ENCODE peak calls at places on chromosomes 4 and X, in six cellular contexts. One of them, this sample, is unnamed.

GRCh38 chr4:74549936-74550335 is 105.0 kb downstream of the AREG start:
- DNase-seq in foreskin fibroblast: peak
- DNase-seq in kidney epithelial cell: no peak
- DNase-seq in body of pancreas: no peak
- DNase-seq in choroid plexus epithelial cell: peak
- DNase-seq in uterus: no peak
- DNase-seq in this sample: no peak

GRCh38 chr4:84750260-84750955 is 167.5 kb downstream of the CDS1 start:
- DNase-seq in body of pancreas: peak
- DNase-seq in kidney epithelial cell: peak
- DNase-seq in choroid plexus epithelial cell: peak
- DNase-seq in foreskin fibroblast: peak
- DNase-seq in uterus: no peak
- DNase-seq in this sample: peak

GRCh38 chr4:137610960-137611359 is 78.7 kb upstream of the PCDH18 start:
- DNase-seq in kidney epithelial cell: no peak
- DNase-seq in body of pancreas: no peak
- DNase-seq in uterus: no peak
- DNase-seq in foreskin fibroblast: peak
- DNase-seq in choroid plexus epithelial cell: peak
- DNase-seq in this sample: no peak

GRCh38 chrX:153539171-153539978 is 21.9 kb downstream of the ATP2B3 start:
- DNase-seq in body of pancreas: peak
- DNase-seq in choroid plexus epithelial cell: peak
- DNase-seq in uterus: peak
- DNase-seq in foreskin fibroblast: peak
- DNase-seq in kidney epithelial cell: no peak
- DNase-seq in this sample: no peak

GRCh38 chrX:84186603-84187358 is 1.2 kb downstream of the RPS6KA6 start:
- DNase-seq in choroid plexus epithelial cell: peak
- DNase-seq in kidney epithelial cell: no peak
- DNase-seq in uterus: no peak
- DNase-seq in foreskin fibroblast: peak
- DNase-seq in body of pancreas: peak
- DNase-seq in this sample: no peak

GRCh38 chrX:23513121-23513520 is 154.2 kb upstream of the PRDX4 start:
- DNase-seq in body of pancreas: no peak
- DNase-seq in foreskin fibroblast: no peak
- DNase-seq in choroid plexus epithelial cell: no peak
- DNase-seq in uterus: no peak
- DNase-seq in kidney epithelial cell: no peak
- DNase-seq in this sample: no peak

GRCh38 chrX:121307441-121307840 is 260.0 kb downstream of the GLUD2 start:
- DNase-seq in uterus: no peak
- DNase-seq in body of pancreas: no peak
- DNase-seq in kidney epithelial cell: no peak
- DNase-seq in choroid plexus epithelial cell: peak
- DNase-seq in foreskin fibroblast: peak
- DNase-seq in this sample: no peak

GRCh38 chr4:244471-244870 is 60.8 kb downstream of the ZNF732 start:
- DNase-seq in kidney epithelial cell: no peak
- DNase-seq in uterus: peak
- DNase-seq in body of pancreas: peak
- DNase-seq in foreskin fibroblast: peak
- DNase-seq in choroid plexus epithelial cell: peak
- DNase-seq in this sample: no peak

GRCh38 chr4:126004936-126005335 is 690.2 kb downstream of the FAT4 start:
- DNase-seq in body of pancreas: no peak
- DNase-seq in choroid plexus epithelial cell: peak
- DNase-seq in foreskin fibroblast: peak
- DNase-seq in uterus: no peak
- DNase-seq in kidney epithelial cell: peak
- DNase-seq in this sample: no peak

GRCh38 chr4:7756561-7757355 is 182.9 kb downstream of the AFAP1 start:
- DNase-seq in kidney epithelial cell: no peak
- DNase-seq in uterus: no peak
- DNase-seq in body of pancreas: no peak
- DNase-seq in choroid plexus epithelial cell: no peak
- DNase-seq in foreskin fibroblast: no peak
- DNase-seq in this sample: no peak

GRCh38 chr4:3352505-3352904 is 59.7 kb downstream of the RGS12 start:
- DNase-seq in body of pancreas: no peak
- DNase-seq in foreskin fibroblast: no peak
- DNase-seq in uterus: no peak
- DNase-seq in kidney epithelial cell: no peak
- DNase-seq in choroid plexus epithelial cell: no peak
- DNase-seq in this sample: no peak

GRCh38 chr4:89879201-89879600 is 15.5 kb upstream of the MMRN1 start:
- DNase-seq in body of pancreas: peak
- DNase-seq in uterus: no peak
- DNase-seq in choroid plexus epithelial cell: no peak
- DNase-seq in foreskin fibroblast: no peak
- DNase-seq in kidney epithelial cell: no peak
- DNase-seq in this sample: no peak

GRCh38 chrX:11629593-11630211 is 36.0 kb downstream of the ARHGAP6 start:
- DNase-seq in kidney epithelial cell: peak
- DNase-seq in choroid plexus epithelial cell: peak
- DNase-seq in foreskin fibroblast: peak
- DNase-seq in body of pancreas: no peak
- DNase-seq in uterus: peak
- DNase-seq in this sample: peak

GRCh38 chr4:159178147-159178541 is 75.3 kb downstream of the RAPGEF2 start:
- DNase-seq in foreskin fibroblast: peak
- DNase-seq in uterus: no peak
- DNase-seq in body of pancreas: no peak
- DNase-seq in kidney epithelial cell: no peak
- DNase-seq in choroid plexus epithelial cell: peak
- DNase-seq in this sample: peak

GRCh38 chr4:38237139-38237538 is 276.9 kb downstream of the PTTG2 start:
- DNase-seq in kidney epithelial cell: no peak
- DNase-seq in uterus: no peak
- DNase-seq in choroid plexus epithelial cell: peak
- DNase-seq in foreskin fibroblast: peak
- DNase-seq in body of pancreas: no peak
- DNase-seq in this sample: peak

GRCh38 chr4:61561028-61561427 is 360.9 kb downstream of the ADGRL3 start:
- DNase-seq in uterus: no peak
- DNase-seq in choroid plexus epithelial cell: no peak
- DNase-seq in foreskin fibroblast: no peak
- DNase-seq in body of pancreas: no peak
- DNase-seq in kidney epithelial cell: no peak
- DNase-seq in this sample: no peak

GRCh38 chr4:154503598-154503997 is 12.0 kb upstream of the DCHS2 start:
- DNase-seq in uterus: no peak
- DNase-seq in choroid plexus epithelial cell: peak
- DNase-seq in body of pancreas: no peak
- DNase-seq in kidney epithelial cell: no peak
- DNase-seq in foreskin fibroblast: peak
- DNase-seq in this sample: no peak

GRCh38 chr4:39451423-39452023 is 7.2 kb downstream of the RPL9 start:
- DNase-seq in foreskin fibroblast: no peak
- DNase-seq in kidney epithelial cell: no peak
- DNase-seq in choroid plexus epithelial cell: no peak
- DNase-seq in body of pancreas: no peak
- DNase-seq in uterus: no peak
- DNase-seq in this sample: no peak

GRCh38 chr4:6423575-6423974 is 48.8 kb downstream of the PPP2R2C start:
- DNase-seq in kidney epithelial cell: no peak
- DNase-seq in uterus: no peak
- DNase-seq in choroid plexus epithelial cell: no peak
- DNase-seq in foreskin fibroblast: no peak
- DNase-seq in body of pancreas: no peak
- DNase-seq in this sample: no peak

GRCh38 chrX:138986866-138987265 is 275.3 kb upstream of the FGF13 start:
- DNase-seq in choroid plexus epithelial cell: no peak
- DNase-seq in foreskin fibroblast: peak
- DNase-seq in body of pancreas: no peak
- DNase-seq in uterus: no peak
- DNase-seq in kidney epithelial cell: peak
- DNase-seq in this sample: no peak

GRCh38 chr4:101348367-101348827 is 1.1 kb upstream of the PPP3CA start:
- DNase-seq in kidney epithelial cell: no peak
- DNase-seq in foreskin fibroblast: no peak
- DNase-seq in body of pancreas: peak
- DNase-seq in uterus: no peak
- DNase-seq in choroid plexus epithelial cell: no peak
- DNase-seq in this sample: no peak

GRCh38 chrX:119482041-119482440 is 13.8 kb downstream of the SLC25A5 start:
- DNase-seq in kidney epithelial cell: no peak
- DNase-seq in uterus: no peak
- DNase-seq in choroid plexus epithelial cell: no peak
- DNase-seq in body of pancreas: no peak
- DNase-seq in foreskin fibroblast: no peak
- DNase-seq in this sample: no peak
- H3K4me3 ChIP-seq in kidney epithelial cell: peak
- H3K4me3 ChIP-seq in uterus: peak
- H3K4me3 ChIP-seq in choroid plexus epithelial cell: peak
- H3K4me3 ChIP-seq in body of pancreas: no peak
- H3K4me3 ChIP-seq in foreskin fibroblast: peak
- H3K4me3 ChIP-seq in this sample: no peak

DNA sequence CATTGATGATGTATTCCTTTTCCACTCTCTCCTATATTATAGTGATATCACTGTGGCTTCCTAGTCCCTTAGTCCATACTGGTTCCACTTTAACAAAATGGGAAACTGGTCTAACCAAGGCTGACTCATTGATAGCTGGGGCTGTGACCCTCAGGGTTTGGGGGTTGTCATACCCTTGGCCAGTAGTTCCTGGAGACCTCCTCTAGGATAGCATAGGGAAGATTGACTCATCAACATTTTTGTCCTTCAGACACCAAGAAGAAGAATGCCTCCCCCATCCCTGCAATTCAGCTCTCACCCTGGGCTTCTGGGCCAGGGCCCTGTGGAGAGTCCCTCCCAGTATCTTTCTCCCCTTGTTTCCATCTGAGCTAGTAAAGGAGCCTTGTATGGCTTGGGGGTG is 68.8 kb upstream of the PRPS1 start:
- DNase-seq in kidney epithelial cell: no peak
- DNase-seq in foreskin fibroblast: no peak
- DNase-seq in uterus: no peak
- DNase-seq in body of pancreas: no peak
- DNase-seq in choroid plexus epithelial cell: no peak
- DNase-seq in this sample: no peak
- TF ChIP-seq CTCF in kidney epithelial cell: no peak
- TF ChIP-seq CTCF in foreskin fibroblast: no peak
- TF ChIP-seq CTCF in uterus: no peak
- TF ChIP-seq CTCF in body of pancreas: no peak
- TF ChIP-seq CTCF in choroid plexus epithelial cell: no peak
- TF ChIP-seq CTCF in this sample: no peak

GRCh38 chrX:31845003-31845402 is 773.2 kb upstream of the FTHL17 start:
- DNase-seq in uterus: no peak
- DNase-seq in foreskin fibroblast: no peak
- DNase-seq in kidney epithelial cell: no peak
- DNase-seq in choroid plexus epithelial cell: peak
- DNase-seq in body of pancreas: no peak
- DNase-seq in this sample: no peak

GRCh38 chrX:31851761-31852160 is 779.9 kb upstream of the FTHL17 start:
- DNase-seq in body of pancreas: no peak
- DNase-seq in choroid plexus epithelial cell: no peak
- DNase-seq in kidney epithelial cell: no peak
- DNase-seq in foreskin fibroblast: no peak
- DNase-seq in uterus: no peak
- DNase-seq in this sample: no peak

GRCh38 chrX:31847773-31848172 is 775.9 kb upstream of the FTHL17 start:
- DNase-seq in uterus: no peak
- DNase-seq in kidney epithelial cell: no peak
- DNase-seq in choroid plexus epithelial cell: no peak
- DNase-seq in body of pancreas: no peak
- DNase-seq in foreskin fibroblast: no peak
- DNase-seq in this sample: no peak
- H3K4me3 ChIP-seq in uterus: no peak
- H3K4me3 ChIP-seq in kidney epithelial cell: no peak
- H3K4me3 ChIP-seq in choroid plexus epithelial cell: no peak
- H3K4me3 ChIP-seq in body of pancreas: no peak
- H3K4me3 ChIP-seq in foreskin fibroblast: no peak
- H3K4me3 ChIP-seq in this sample: no peak

DNA sequence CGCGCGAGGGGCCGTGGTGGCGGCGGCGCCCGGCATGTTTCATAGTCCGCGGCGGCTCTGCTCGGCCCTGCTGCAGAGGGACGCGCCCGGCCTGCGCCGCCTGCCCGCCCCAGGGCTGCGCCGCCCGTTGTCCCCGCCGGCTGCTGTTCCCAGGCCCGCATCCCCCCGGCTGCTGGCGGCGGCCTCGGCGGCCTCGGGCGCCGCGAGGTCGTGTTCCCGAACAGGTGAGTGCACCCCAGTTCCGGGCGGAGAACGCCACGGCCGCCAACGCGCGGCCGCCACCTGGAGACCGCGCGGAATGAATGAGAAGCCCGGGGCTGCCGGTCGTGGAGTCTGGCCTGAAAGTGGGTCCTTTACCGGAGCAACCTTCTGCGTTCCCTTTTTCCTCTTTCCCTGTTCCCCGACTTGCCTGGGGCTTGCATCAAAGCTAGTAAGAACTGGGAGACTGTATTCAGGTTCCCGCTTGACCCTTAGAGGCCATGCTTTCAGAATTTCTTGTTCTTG is 419 bp downstream of the NOCT start:
- DNase-seq in foreskin fibroblast: peak
- DNase-seq in body of pancreas: peak
- DNase-seq in uterus: no peak
- DNase-seq in kidney epithelial cell: no peak
- DNase-seq in choroid plexus epithelial cell: peak
- DNase-seq in this sample: no peak
- TF ChIP-seq CTCF in foreskin fibroblast: no peak
- TF ChIP-seq CTCF in body of pancreas: no peak
- TF ChIP-seq CTCF in uterus: no peak
- TF ChIP-seq CTCF in kidney epithelial cell: no peak
- TF ChIP-seq CTCF in choroid plexus epithelial cell: no peak
- TF ChIP-seq CTCF in this sample: no peak

DNA sequence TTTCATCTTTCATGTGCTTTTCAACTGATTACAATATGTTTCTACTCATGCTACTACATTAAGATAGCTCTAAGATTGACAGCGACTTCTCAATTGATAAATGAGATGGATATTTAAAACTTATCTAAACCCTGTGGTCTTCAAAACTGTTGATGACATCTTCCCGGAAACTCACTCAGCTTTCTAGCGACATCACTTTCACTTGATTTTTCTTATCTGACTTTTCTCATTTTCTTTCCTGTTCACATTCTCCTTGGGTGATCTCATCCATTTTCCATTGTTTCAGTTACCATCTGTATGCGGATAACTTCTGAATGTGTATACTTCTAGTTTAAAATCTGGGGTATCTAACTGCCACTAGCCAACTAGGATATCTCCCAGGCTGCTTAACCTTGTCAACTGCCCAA is 3.1 kb downstream of the POLR2B start:
- DNase-seq in kidney epithelial cell: peak
- DNase-seq in foreskin fibroblast: no peak
- DNase-seq in uterus: no peak
- DNase-seq in body of pancreas: no peak
- DNase-seq in choroid plexus epithelial cell: peak
- DNase-seq in this sample: no peak
- H3K4me3 ChIP-seq in kidney epithelial cell: no peak
- H3K4me3 ChIP-seq in foreskin fibroblast: no peak
- H3K4me3 ChIP-seq in uterus: no peak
- H3K4me3 ChIP-seq in body of pancreas: no peak
- H3K4me3 ChIP-seq in choroid plexus epithelial cell: peak
- H3K4me3 ChIP-seq in this sample: no peak

This sample was measured in AG04449.